ENCODE peak calls at places on chromosome 1, in four cellular contexts. Q, S, L and C are unnamed samples.

GRCh38 chr1:1351511-1352427 is 2.6 kb upstream of the DVL1 start:
- DNase-seq in Q (no peak), S (peak; percentile 38), L (peak; percentile 61), C (no peak)

GRCh38 chr1:237229333-237229732 is 187.3 kb downstream of the RYR2 start:
- DNase-seq in Q (no peak), S (no peak), L (no peak), C (no peak)

GRCh38 chr1:224867715-224868114 is 61.8 kb upstream of the DNAH14 start:
- DNase-seq in Q (no peak), S (no peak), L (peak; percentile 59), C (peak; percentile 34)

GRCh38 chr1:6922096-6922931 is 137.1 kb downstream of the CAMTA1 start:
- DNase-seq in Q (no peak), S (peak; percentile 4), L (peak; percentile 82), C (peak; percentile 59)

GRCh38 chr1:180617769-180618168 is 14.1 kb upstream of the XPR1 start:
- DNase-seq in Q (no peak), S (no peak), L (no peak), C (no peak)

GRCh38 chr1:168498159-168498609 is 45.6 kb downstream of the XCL2 start:
- DNase-seq in Q (no peak), S (peak; percentile 56), L (peak; percentile 79), C (peak; percentile 81)

GRCh38 chr1:154996966-154997701 is 3.7 kb downstream of the LENEP start:
- DNase-seq in Q (no peak), S (no peak), L (no peak), C (no peak)

GRCh38 chr1:7378346-7379130 is 392.6 kb upstream of the VAMP3 start:
- DNase-seq in Q (no peak), S (no peak), L (no peak), C (no peak)

GRCh38 chr1:161133220-161133740 is 813 bp upstream of the DEDD start:
- DNase-seq in Q (no peak), S (peak; percentile 23), L (peak; percentile 15), C (no peak)

GRCh38 chr1:237342730-237343129 is 300.7 kb downstream of the RYR2 start:
- DNase-seq in Q (no peak), S (no peak), L (no peak), C (no peak)

GRCh38 chr1:212290608-212291007 is 5.4 kb downstream of the PPP2R5A start:
- DNase-seq in Q (no peak), S (peak; percentile 43), L (peak; percentile 25), C (peak; percentile 10)

DNA sequence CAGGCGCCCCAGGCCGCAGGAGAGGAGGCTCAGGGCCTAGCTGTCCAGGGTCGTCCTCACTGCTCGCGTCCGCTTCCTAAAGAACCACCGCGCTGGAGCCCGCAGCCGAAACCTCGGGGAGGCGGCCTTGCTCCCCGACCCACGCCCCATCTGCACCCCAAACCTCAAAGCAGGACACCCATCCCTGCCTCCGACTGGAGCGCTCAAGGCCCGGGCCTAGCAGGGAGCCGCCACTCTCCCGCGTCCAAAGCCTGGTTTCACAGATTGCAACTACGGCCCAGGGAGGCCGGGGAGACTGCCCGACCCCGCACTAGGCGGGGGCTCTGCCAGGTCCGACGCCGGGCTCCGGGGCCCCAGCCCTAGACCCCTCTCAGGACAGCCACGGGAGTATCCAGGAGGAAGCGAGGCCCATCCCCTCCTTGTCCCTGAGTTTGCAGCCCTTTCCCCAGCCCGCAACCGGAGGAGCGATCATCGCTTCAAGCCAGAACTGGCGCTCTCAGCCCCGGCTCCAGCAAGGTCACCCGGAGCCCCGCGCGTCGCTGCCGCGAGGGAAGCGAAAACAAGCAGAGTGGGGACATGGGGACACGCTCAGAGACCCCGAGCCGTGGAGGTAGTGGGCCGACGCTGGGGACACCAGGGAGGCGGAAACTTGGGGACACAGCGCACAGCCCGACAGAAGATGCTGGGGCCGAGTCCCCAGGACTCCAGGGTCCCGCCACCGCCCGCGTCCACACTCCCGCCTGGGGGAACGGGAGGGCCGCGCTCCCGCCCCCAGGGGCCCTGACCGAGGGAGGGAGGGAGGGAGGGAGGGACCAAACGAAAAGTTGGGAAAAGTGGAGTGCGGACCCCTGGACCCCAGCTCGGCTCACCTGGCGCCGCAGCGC is 474 bp downstream of the TMEM200B start:
- DNase-seq in Q (no peak), S (peak; percentile 16), L (peak; percentile 30), C (peak; percentile 40)
- H3K4me3 ChIP-seq in Q (peak overlapping the region; percentile 68), S (peak overlapping the region; percentile 54), L (peak overlapping the region; percentile 62), C (peak overlapping the region; percentile 66)

GRCh38 chr1:36824390-36824861 is 209.9 kb downstream of the GRIK3 start:
- DNase-seq in Q (no peak), S (no peak), L (no peak), C (peak; percentile 31)
- H3K4me3 ChIP-seq in Q (no peak overlapping the region), S (no peak overlapping the region), L (no peak overlapping the region), C (no peak overlapping the region)

DNA sequence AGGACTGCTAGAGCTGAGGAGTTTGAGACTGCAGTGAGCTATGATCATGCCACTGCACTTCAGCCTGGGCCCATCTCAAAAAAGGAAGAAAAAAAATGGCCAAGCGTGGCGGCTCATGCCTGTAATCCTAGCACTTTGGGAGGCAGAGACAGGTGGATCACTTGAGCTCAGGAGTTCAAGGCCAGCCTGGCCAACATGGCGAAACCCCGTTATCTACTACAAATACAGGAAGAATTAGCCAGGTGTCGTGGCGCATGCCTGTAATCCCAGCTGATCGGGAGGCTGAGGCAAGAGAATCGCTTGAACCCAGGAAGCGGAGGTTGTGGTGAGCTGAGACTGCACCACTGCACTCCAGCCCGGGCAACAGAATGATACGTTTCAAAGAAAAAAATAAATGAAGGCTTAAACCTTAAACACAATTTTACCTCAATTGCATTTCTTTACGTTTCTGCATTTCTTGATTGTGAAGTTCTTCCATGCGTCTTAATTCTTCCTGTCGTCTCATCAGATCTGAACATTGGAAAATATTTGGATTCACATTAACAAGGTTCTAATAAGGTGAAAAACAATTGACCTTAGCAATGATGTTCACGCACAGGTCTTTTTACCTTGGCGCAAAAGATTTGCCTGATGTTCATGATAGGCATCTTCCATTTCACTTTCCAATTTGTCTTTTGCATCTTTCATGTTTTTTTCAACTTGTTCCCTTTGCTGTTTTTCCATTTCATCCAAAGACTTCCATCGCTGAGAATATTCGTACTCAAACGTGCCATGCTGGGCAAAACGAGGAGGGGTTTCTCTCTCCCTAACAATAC is 4.2 kb downstream of the SFPQ start:
- DNase-seq in Q (no peak), S (no peak), L (no peak), C (no peak)
- H3K4me3 ChIP-seq in Q (no peak overlapping the region), S (no peak overlapping the region), L (no peak overlapping the region), C (peak overlapping the region; percentile 98)

DNA sequence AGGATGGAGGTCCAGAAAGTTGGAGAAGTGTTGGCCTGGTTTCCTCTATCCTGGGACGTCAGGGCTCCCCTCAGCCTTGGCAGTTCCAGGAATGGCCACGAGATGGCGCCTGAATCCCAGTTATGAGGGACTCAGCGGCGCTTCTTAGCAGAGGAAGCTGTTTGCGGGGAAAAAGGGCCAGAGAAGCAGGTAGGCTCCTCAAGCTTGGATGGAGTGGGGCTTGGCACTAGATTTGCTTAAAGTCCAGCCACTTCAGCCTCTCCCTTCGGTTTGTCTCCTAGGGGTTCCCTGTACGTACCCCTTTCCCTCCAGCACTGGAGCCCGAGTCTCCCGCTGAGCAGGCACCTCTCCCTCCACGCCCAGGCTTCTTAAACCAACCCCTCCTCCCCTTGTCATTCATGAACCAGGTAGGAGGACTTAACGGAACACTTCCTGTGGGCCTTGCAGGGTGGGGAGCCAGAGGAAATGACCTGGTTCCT is 32.0 kb upstream of the TENT5B start:
- DNase-seq in Q (peak; percentile 93), S (peak; percentile 64), L (peak; percentile 73), C (peak; percentile 81)
- H3K4me3 ChIP-seq in Q (no peak overlapping the region), S (no peak overlapping the region), L (no peak overlapping the region), C (no peak overlapping the region)

GRCh38 chr1:38728176-38728908 is 131.2 kb downstream of the RRAGC start:
- DNase-seq in Q (peak; percentile 72), S (peak; percentile 68), L (peak; percentile 88), C (peak; percentile 96)
- H3K4me3 ChIP-seq in Q (no peak overlapping the region), S (no peak overlapping the region), L (no peak overlapping the region), C (no peak overlapping the region)

GRCh38 chr1:37999434-38000232 is 5.7 kb downstream of the FHL3 start:
- DNase-seq in Q (peak; percentile 80), S (peak; percentile 66), L (peak; percentile 70), C (peak; percentile 76)
- H3K4me3 ChIP-seq in Q (no peak overlapping the region), S (no peak overlapping the region), L (peak overlapping the region; percentile 16), C (peak overlapping the region; percentile 35)

DNA sequence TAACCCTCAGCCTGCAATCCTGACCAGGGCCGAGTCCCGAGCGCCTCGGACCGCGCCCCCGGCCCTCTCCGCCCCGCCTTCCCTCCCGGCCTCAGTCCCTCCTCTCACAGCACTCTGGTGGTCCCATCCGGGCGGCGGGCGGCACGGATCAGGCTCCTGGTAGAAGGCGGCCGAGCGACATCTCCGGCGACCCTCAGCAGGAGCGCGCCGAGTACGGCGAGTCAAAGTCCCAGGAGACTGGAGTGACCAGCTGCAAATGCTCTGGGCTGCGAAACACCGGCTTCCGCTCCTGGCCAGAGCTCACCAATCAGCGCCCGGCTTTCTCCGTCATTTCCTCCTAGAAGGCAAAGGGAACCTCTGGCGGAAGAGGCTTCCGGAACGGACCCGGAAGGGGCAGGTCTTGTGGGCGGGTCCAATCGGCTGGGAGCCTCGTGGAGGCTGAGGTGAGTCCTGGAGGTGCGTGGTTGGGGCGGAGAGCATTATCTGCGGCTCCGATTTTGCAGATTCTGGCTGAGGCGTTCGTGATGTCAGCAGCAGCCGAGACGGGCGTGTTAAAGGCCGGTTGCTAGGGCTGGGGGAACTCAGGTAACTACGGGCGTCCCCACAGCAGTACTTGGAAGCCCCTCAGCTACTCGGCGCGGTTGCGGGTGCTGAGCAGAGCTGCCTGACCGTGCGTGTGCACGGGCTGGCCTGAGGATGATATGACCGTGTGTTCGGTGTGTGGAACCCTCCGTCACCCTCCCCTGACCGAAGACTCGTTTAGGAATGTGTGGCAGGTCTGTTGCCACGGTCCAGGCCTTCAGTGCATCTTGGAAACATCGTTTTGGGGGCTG is at the start of the genes GDAP2 and WDR3:
- DNase-seq in Q (peak; percentile 96), S (peak; percentile 96), L (peak; percentile 95), C (peak; percentile 97)
- H3K4me3 ChIP-seq in Q (peak within 1 kb of the TSS; percentile 81), S (peak within 1 kb of the TSS; percentile 89), L (peak within 1 kb of the TSS; percentile 99), C (peak within 1 kb of the TSS; percentile 86)

GRCh38 chr1:116665001-116665400 is 2.5 kb downstream of the IGSF3 start:
- DNase-seq in Q (no peak), S (no peak), L (no peak), C (no peak)
- H3K4me3 ChIP-seq in Q (no peak overlapping the region), S (no peak overlapping the region), L (no peak overlapping the region), C (no peak overlapping the region)

DNA sequence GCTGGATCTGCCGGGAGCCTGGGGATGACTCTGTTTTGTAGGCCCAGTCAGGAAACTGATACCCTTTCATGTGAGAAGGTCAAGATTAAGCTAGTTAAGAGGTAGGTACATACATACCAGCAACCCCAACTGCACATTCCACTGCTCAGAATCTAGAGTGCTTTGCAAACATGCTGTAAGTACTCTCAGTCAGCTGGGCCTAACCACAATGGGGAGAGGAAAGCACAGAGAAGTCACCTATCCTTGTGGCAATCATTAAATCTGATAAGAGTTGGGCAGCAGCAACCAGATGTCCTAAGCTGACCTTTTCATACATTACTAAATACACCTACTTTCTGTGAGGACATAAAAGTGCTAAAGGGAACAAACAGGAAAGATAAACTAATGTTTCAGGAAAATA is 2.5 kb downstream of the ETV3 start:
- DNase-seq in Q (no peak), S (no peak), L (no peak), C (no peak)
- H3K4me3 ChIP-seq in Q (no peak overlapping the region), S (no peak overlapping the region), L (no peak overlapping the region), C (no peak overlapping the region)

DNA sequence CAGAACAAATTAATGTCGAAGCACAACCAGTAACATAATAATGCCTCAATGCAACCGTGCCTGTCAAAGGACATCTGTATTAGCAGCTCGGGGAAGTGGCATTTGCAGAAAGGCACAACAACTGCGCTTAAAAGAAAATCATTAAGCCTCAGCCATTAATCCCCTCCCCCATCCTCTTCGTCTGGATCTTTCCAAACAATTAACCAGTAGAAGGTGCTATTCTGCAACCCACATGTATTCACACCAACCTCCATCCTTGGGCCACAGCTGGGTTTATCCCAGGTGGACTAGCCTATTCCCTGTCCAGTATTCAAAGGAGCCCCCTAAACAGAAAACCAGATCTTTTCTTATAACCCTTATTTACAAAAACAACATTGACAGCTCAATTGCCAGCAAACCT is 2.6 kb downstream of the RERE start:
- DNase-seq in Q (no peak), S (no peak), L (no peak), C (no peak)
- H3K4me3 ChIP-seq in Q (no peak overlapping the region), S (no peak overlapping the region), L (no peak overlapping the region), C (no peak overlapping the region)